ENCODE peak calls at places on chromosomes 1 and 21, in five cellular contexts. N is T1000; E is NCI-H1092 treated with DMSO at 0.1 percent for 48 hours; M is naive thymus-derived CD8-positive, alpha-beta T cell; J is T-helper 17 cell. H is an unnamed sample.

GRCh38 chr1:175036476-175036875 is 13.3 kb upstream of the MRPS14 start:
- DNase-seq in N (no peak), E (no peak), M (no peak), J (no peak), H (no peak)

GRCh38 chr21:44084496-44085241 is 22.5 kb upstream of the PWP2 start:
- DNase-seq in N (no peak), E (no peak), M (no peak), J (no peak), H (no peak)

GRCh38 chr1:210920716-210921694 is 212.9 kb downstream of the KCNH1 start:
- DNase-seq in N (no peak), E (no peak), M (no peak), J (no peak), H (no peak)

GRCh38 chr1:203522237-203522636 is 28.3 kb downstream of the OPTC start:
- DNase-seq in N (no peak), E (peak; percentile 91), M (no peak), J (no peak), H (peak; percentile 1)

GRCh38 chr1:45953934-45954333 is 150.5 kb downstream of the MAST2 start:
- DNase-seq in N (no peak), E (no peak), M (no peak), J (no peak), H (no peak)

GRCh38 chr21:42747746-42748351 is 94.4 kb downstream of the PDE9A start:
- DNase-seq in N (no peak), E (no peak), M (no peak), J (no peak), H (no peak)

GRCh38 chr1:46466477-46467182 is 23.0 kb upstream of the DMBX1 start:
- DNase-seq in N (no peak), E (no peak), M (no peak), J (no peak), H (no peak)

GRCh38 chr1:236287757-236288619 is 6.2 kb upstream of the ERO1B start:
- DNase-seq in N (no peak), E (peak; percentile 13), M (no peak), J (no peak), H (no peak)

GRCh38 chr1:76547916-76548315 is 319.4 kb upstream of the ST6GALNAC5 start:
- DNase-seq in N (no peak), E (no peak), M (no peak), J (no peak), H (no peak)

GRCh38 chr1:26696645-26697440 is 1.0 kb downstream of the ARID1A start:
- DNase-seq in N (no peak), E (peak; percentile 26), M (peak; percentile 89), J (peak; percentile 70), H (peak; percentile 80)

GRCh38 chr1:189405419-189405818 is 1072.2 kb downstream of the BRINP3 start:
- DNase-seq in N (no peak), E (no peak), M (no peak), J (no peak), H (no peak)

GRCh38 chr1:22077728-22078127 is 25.2 kb downstream of the CDC42 start:
- DNase-seq in N (no peak), E (no peak), M (no peak), J (no peak), H (no peak)

GRCh38 chr1:182430263-182431068 is 19.5 kb upstream of the RGSL1 start:
- DNase-seq in N (no peak), E (no peak), M (no peak), J (no peak), H (no peak)

GRCh38 chr1:230029244-230029643 is 37.8 kb upstream of the GALNT2 start:
- DNase-seq in N (no peak), E (no peak), M (no peak), J (no peak), H (no peak)

GRCh38 chr21:21387891-21388290 is 389.7 kb downstream of the NCAM2 start:
- DNase-seq in N (no peak), E (peak; percentile 52), M (no peak), J (no peak), H (no peak)

GRCh38 chr1:94020764-94021579 is 100.0 kb downstream of the ABCA4 start:
- DNase-seq in N (no peak), E (no peak), M (no peak), J (no peak), H (no peak)

H was measured in B cell.